ENCODE peak calls at places on chromosomes 16 and 17, in four cellular contexts. O is epithelial cell of esophagus, Z is tibial artery, F is AG10803. D is an unnamed sample.

GRCh38 chr17:80529104-80529903 is 15.3 kb upstream of the RPTOR start:
- DNase-seq in O (no peak), Z (no peak), F (no peak), D (no peak)

GRCh38 chr17:70022175-70022574 is 52.9 kb upstream of the KCNJ16 start:
- DNase-seq in O (no peak), Z (no peak), F (no peak), D (peak)

GRCh38 chr16:71629617-71630016 is 3.6 kb downstream of the MARVELD3 start:
- DNase-seq in O (no peak), Z (peak), F (no peak), D (no peak)

GRCh38 chr16:28189237-28189636 is 22.5 kb downstream of the XPO6 start:
- DNase-seq in O (peak), Z (no peak), F (no peak), D (no peak)

GRCh38 chr16:66020061-66020460 is 346.4 kb upstream of the CDH5 start:
- DNase-seq in O (peak), Z (no peak), F (peak), D (no peak)

GRCh38 chr17:75416006-75416405 is 10.5 kb upstream of the GRB2 start:
- DNase-seq in O (no peak), Z (peak), F (no peak), D (no peak)

GRCh38 chr16:48335961-48336360 is 49.3 kb downstream of the SIAH1 start:
- DNase-seq in O (no peak), Z (no peak), F (peak), D (peak)

GRCh38 chr17:64005734-64006167 is 7.6 kb downstream of the PRR29 start:
- DNase-seq in O (no peak), Z (no peak), F (no peak), D (no peak)

GRCh38 chr17:51491416-51491815 is 231.1 kb downstream of the UTP18 start:
- DNase-seq in O (no peak), Z (no peak), F (no peak), D (no peak)

GRCh38 chr16:74107795-74108610 is 188.6 kb upstream of the PSMD7 start:
- DNase-seq in O (peak), Z (no peak), F (peak), D (no peak)

GRCh38 chr17:74201250-74201649 is 2.2 kb upstream of the RPL38 start:
- DNase-seq in O (peak), Z (no peak), F (peak), D (peak)

GRCh38 chr17:4751925-4752324 is 12.2 kb upstream of the CXCL16 start:
- DNase-seq in O (no peak), Z (no peak), F (peak), D (peak)

GRCh38 chr16:15970202-15970601 is 20.8 kb downstream of the ABCC1 start:
- DNase-seq in O (peak), Z (no peak), F (no peak), D (no peak)

DNA sequence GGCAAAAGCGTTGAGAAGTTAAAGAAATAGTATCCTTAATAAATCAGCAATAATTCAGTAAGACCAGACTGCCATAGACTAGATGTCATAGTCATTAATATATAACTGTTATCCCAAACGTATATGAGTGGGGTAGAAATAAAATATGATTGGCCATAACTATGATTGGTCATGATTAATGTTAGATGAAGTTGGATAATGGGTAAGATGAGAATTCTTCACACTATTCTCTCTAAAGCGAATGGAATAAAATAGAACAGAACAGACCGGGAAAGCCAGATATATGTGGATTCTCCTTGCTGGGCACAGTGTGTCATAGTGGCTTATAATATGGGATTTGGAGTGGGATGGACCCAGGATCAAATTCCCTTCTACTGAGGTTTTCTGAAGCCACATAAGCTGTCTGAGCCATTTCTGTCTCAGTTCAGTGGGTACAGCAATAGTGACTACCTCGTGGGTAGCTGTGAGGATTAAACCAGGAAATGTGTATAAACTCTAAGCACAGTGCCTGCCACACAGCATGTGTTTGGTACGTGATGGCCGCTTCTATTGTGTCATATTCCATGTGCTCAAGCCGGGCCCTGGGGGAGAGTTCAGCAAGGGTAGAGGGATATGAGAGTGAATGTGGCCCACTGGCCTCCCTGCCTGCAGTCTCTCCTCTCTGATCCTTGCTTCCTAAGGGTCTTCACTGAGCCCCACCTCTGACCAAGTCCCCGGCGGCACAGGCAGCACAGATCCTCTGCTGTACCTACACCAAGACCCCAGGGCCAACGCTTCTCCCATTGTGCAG is 3.6 kb downstream of the CETP start:
- DNase-seq in O (no peak), Z (no peak), F (no peak), D (no peak)
- H3K4me3 ChIP-seq in O (no peak), Z (no peak), F (no peak), D (no peak)

GRCh38 chr17:44353656-44354331 is 8.7 kb downstream of the GRN start:
- DNase-seq in O (no peak), Z (no peak), F (no peak), D (no peak)

GRCh38 chr17:44355310-44355640 is 8.4 kb downstream of the FAM171A2 start:
- DNase-seq in O (no peak), Z (no peak), F (no peak), D (no peak)

GRCh38 chr17:44355642-44356099 is 8.0 kb downstream of the FAM171A2 start:
- DNase-seq in O (no peak), Z (no peak), F (no peak), D (no peak)

GRCh38 chr17:44356241-44356640 is 7.4 kb downstream of the FAM171A2 start:
- DNase-seq in O (no peak), Z (no peak), F (no peak), D (no peak)

GRCh38 chr17:44354582-44355309 is 8.9 kb downstream of the FAM171A2 start:
- DNase-seq in O (no peak), Z (no peak), F (no peak), D (no peak)
- TF ChIP-seq CTCF in O (no peak), Z (peak), F (no peak), D (peak)

GRCh38 chr17:2710075-2710803 is 1.3 kb downstream of the CLUH start:
- DNase-seq in O (no peak), Z (no peak), F (no peak), D (no peak)

GRCh38 chr17:2709173-2709661 is 2.3 kb downstream of the CLUH start:
- DNase-seq in O (peak), Z (peak), F (peak), D (peak)

GRCh38 chr17:2706911-2707510 is 4.6 kb downstream of the CLUH start:
- DNase-seq in O (no peak), Z (no peak), F (no peak), D (no peak)

GRCh38 chr17:2707721-2708584 is 3.6 kb downstream of the CLUH start:
- DNase-seq in O (no peak), Z (peak), F (no peak), D (no peak)

GRCh38 chr17:2708585-2709172 is 2.9 kb downstream of the CLUH start:
- DNase-seq in O (no peak), Z (no peak), F (no peak), D (no peak)
- H3K4me3 ChIP-seq in O (peak), Z (peak), F (no peak), D (peak)

DNA sequence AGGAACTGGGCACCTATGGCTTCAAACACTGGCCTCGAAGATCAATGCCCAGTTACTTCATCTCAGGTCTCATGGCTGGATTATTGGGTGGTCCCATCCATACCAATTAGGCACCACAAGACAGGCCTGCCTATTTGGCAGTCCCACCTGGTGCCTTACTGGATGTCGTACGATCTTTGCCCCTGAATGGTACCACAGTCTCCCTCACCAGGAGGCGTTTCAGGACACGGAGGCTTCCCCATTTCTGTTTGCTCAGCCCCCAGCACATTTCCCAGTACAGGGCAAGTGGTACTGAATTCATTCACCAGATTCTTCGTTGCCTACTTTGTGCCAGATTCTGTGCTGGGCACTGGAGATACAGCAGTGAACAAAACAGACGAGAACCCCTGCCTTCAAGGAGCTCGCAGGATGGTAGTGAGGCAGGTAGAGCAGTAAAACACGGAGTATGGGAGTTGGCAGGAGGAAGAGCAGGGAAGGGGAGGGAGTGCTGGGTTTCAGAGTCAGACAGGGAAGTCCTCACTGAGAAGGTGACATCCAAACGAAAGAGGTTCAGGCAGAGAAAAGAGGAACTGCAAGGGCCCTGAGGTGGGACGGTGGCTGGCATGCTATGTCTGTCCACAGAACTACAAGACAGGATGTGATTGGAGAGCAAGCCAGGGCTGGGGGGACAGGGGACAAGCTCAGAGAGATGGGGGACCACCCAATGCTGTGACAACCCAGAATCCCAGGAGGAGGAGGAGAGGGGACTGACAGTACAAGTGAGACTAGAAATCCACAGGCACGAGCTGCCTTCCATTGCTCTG is 99.7 kb downstream of the RAB11FIP4 start:
- DNase-seq in O (no peak), Z (no peak), F (no peak), D (no peak)
- TF ChIP-seq CTCF in O (no peak), Z (no peak), F (no peak), D (no peak)

GRCh38 chr17:38605230-38605851 is 411 bp downstream of the SRCIN1 start:
- DNase-seq in O (no peak), Z (no peak), F (no peak), D (no peak)
- H3K4me3 ChIP-seq in O (no peak), Z (peak), F (no peak), D (peak)

DNA sequence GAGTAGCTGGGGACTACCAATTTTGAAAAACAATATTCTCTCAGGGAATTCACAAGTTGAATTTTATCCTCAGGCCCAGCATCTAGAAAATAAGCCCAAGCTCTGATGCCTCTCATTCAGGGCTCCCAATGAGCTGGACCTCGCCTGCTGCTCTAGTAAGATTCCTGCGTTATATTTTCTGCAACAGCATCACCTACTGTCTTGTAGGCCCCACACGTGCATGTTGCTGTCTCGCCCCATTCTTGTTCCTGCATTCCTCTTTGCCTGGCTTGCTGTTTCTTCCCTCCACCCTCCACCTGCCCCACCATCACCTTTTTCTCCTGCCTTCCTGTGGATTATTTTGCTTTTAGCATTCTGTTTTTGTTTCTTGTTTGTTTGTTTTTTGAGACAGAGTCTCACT is 8.3 kb upstream of the ST6GALNAC2 start:
- DNase-seq in O (peak), Z (no peak), F (no peak), D (no peak)
- TF ChIP-seq CTCF in O (no peak), Z (no peak), F (no peak), D (no peak)